ENCODE peak calls at places on chromosomes 12 and 14, in four cellular contexts. E is tibial nerve, V is neural progenitor cell, A is heart left ventricle. J is an unnamed sample. For H3K4me1 and H3K27me3, the result is how much of the 10 kb centered on the place peaks cover.

GRCh38 chr14:104789752-104790743 is 5.5 kb downstream of the AKT1 start:
- DNase-seq in V (no peak), A (no peak), E (no peak), J (peak)

GRCh38 chr14:105249175-105250007 is 1.1 kb downstream of the BTBD6 start:
- DNase-seq in E (no peak), V (peak), A (no peak), J (peak)

GRCh38 chr12:52534482-52534881 is 14.3 kb upstream of the KRT5 start:
- DNase-seq in E (no peak), A (no peak), V (no peak), J (no peak)

GRCh38 chr14:65032319-65032718 is 45.6 kb downstream of the FNTB start:
- DNase-seq in E (no peak), A (peak), V (no peak), J (peak)

GRCh38 chr14:100885196-100886030 is 18.1 kb downstream of the RTL1 start:
- DNase-seq in V (no peak), E (no peak), A (peak), J (peak)

GRCh38 chr14:95664546-95664945 is 21.7 kb upstream of the TCL1B start:
- DNase-seq in E (no peak), V (no peak), A (no peak), J (no peak)

GRCh38 chr12:116194935-116195431 is 82.5 kb downstream of the MED13L start:
- DNase-seq in A (no peak), E (no peak), V (no peak), J (no peak)

GRCh38 chr12:25904442-25904841 is 54.0 kb upstream of the RASSF8 start:
- DNase-seq in V (no peak), E (no peak), A (no peak), J (no peak)

GRCh38 chr14:101119830-101120571 is 216.5 kb upstream of the RTL1 start:
- DNase-seq in A (no peak), E (peak), V (peak), J (no peak)

GRCh38 chr14:24741871-24742270 is 107.9 kb upstream of the GZMB start:
- DNase-seq in E (no peak), V (no peak), A (no peak), J (no peak)

GRCh38 chr12:6132496-6132895 is 8.0 kb upstream of the VWF start:
- DNase-seq in E (no peak), V (no peak), A (no peak), J (no peak)

GRCh38 chr12:6135071-6135470 is 10.6 kb upstream of the VWF start:
- DNase-seq in A (no peak), V (no peak), E (no peak), J (no peak)

GRCh38 chr12:6133642-6134041 is 9.2 kb upstream of the VWF start:
- DNase-seq in V (no peak), E (no peak), A (no peak), J (no peak)
- H3K4me1 ChIP-seq in V (under half), E (under half), A (under half), J (under half)

DNA sequence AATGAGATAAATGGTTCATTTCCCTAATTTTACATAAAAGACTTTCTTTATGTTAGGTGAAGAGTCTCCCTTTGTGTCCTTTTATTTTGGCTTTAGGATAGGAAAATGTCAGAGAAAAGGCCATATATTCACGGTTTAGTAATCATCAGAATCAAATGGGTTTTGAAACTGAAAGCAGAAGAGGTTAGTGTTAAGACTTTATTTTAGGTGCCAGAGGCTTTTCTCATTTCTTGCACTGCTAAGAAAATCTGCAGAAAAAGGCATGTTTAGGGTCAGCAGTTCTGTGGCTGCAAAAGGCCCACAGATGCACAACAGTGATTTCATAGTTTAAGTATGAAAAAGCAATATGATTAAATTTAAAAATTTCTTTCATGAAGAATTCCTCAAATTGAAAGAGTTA is 80.4 kb upstream of the SINHCAF start:
- DNase-seq in E (no peak), V (no peak), A (no peak), J (no peak)
- H3K4me3 ChIP-seq in E (no peak), V (no peak), A (no peak), J (no peak)

GRCh38 chr12:122204829-122205589 is 1.5 kb downstream of the B3GNT4 start:
- DNase-seq in V (no peak), A (no peak), E (no peak), J (no peak)
- H3K27me3 ChIP-seq in V (half or more), A (under half), E (half or more), J (under half)

GRCh38 chr12:110577717-110578521 is 5.2 kb downstream of the PPTC7 start:
- DNase-seq in A (no peak), V (no peak), E (no peak), J (no peak)

GRCh38 chr12:110578522-110579238 is 4.4 kb downstream of the PPTC7 start:
- DNase-seq in V (no peak), E (no peak), A (no peak), J (no peak)

GRCh38 chr12:110581951-110582285 is 1.2 kb downstream of the PPTC7 start:
- DNase-seq in V (no peak), A (peak), E (no peak), J (no peak)

GRCh38 chr12:110579239-110579888 is 3.8 kb downstream of the PPTC7 start:
- DNase-seq in E (no peak), V (no peak), A (no peak), J (no peak)

DNA sequence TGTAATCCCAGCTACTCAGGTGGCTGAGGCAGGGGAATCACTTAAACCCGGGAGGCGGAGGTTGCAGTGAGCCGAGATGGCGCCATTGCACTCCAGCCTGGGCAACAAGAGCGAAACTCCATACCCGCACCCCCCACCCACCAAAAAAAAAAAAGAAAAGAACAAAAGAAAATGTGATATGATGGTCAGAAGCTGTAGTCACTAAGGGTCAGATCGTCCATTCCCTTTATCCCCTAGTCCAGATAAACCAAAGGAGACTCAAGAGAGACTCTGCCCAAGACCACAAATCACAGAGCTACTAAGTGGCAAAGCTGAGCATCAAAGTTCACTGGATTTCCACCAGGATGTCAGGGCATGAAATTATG is 3.2 kb downstream of the PPTC7 start:
- DNase-seq in V (no peak), A (no peak), E (no peak), J (no peak)
- H3K4me1 ChIP-seq in V (under half), A (half or more), E (under half), J (under half)

GRCh38 chr12:4979737-4980136 is 63.9 kb upstream of the KCNA5 start:
- DNase-seq in E (no peak), A (no peak), V (no peak), J (no peak)
- H3K4me3 ChIP-seq in E (no peak), A (no peak), V (no peak), J (no peak)

DNA sequence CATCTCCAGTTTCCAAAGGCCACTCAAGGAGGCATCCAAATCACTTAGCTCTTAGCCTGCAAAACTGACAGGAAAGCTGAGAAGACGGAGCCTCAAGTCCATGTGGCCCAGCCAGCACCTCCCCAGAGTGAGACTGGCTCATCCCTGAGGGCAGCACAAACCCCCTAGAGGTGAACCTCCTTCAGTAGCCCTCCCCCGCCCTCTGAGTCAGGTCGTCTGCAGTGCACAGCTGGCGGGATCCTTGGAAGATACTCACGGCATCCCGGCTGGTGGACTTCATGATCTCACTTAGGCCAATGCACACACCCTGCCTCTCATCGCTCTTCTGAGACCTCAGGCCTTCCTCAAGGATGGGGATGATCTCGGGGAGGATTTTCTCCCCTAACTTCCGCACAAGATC is 24.1 kb upstream of the RAB35 start:
- DNase-seq in A (no peak), E (no peak), V (no peak), J (no peak)
- H3K27me3 ChIP-seq in A (under half), E (under half), V (under half), J (under half)

J was measured in right cardiac atrium.